ENCODE peak calls at places on chromosomes 13 and 19, in ten cellular contexts. One of them, this sample, is unnamed.

GRCh38 chr19:2700660-2701360 is 1.7 kb downstream of the GNG7 start:
- DNase-seq in transverse colon: no peak
- DNase-seq in stomach: no peak
- DNase-seq in SK-N-SH: no peak
- DNase-seq in tibial nerve: no peak
- DNase-seq in suprapubic skin: no peak
- DNase-seq in GM12878: no peak
- DNase-seq in esophagus muscularis mucosa: no peak
- DNase-seq in A549: no peak
- DNase-seq in sigmoid colon: no peak
- DNase-seq in this sample: no peak

GRCh38 chr13:111265006-111265700 is 55.3 kb upstream of the TEX29 start:
- DNase-seq in transverse colon: no peak
- DNase-seq in tibial nerve: no peak
- DNase-seq in SK-N-SH: no peak
- DNase-seq in GM12878: no peak
- DNase-seq in stomach: no peak
- DNase-seq in esophagus muscularis mucosa: peak; percentile 26
- DNase-seq in A549: no peak
- DNase-seq in suprapubic skin: no peak
- DNase-seq in sigmoid colon: no peak
- DNase-seq in this sample: no peak

GRCh38 chr19:53424968-53425597 is 6.7 kb upstream of the ZNF761 start:
- DNase-seq in A549: no peak
- DNase-seq in esophagus muscularis mucosa: peak; percentile 93
- DNase-seq in tibial nerve: peak; percentile 36
- DNase-seq in suprapubic skin: peak; percentile 86
- DNase-seq in sigmoid colon: peak; percentile 91
- DNase-seq in stomach: peak; percentile 80
- DNase-seq in transverse colon: peak; percentile 71
- DNase-seq in SK-N-SH: peak; percentile 76
- DNase-seq in GM12878: peak; percentile 15
- DNase-seq in this sample: peak; percentile 86

GRCh38 chr13:23699271-23699670 is 129.1 kb downstream of the TNFRSF19 start:
- DNase-seq in transverse colon: no peak
- DNase-seq in SK-N-SH: no peak
- DNase-seq in esophagus muscularis mucosa: no peak
- DNase-seq in suprapubic skin: no peak
- DNase-seq in sigmoid colon: no peak
- DNase-seq in GM12878: no peak
- DNase-seq in A549: no peak
- DNase-seq in stomach: no peak
- DNase-seq in tibial nerve: no peak
- DNase-seq in this sample: no peak

GRCh38 chr13:76667551-76667950 is 218.7 kb downstream of the KCTD12 start:
- DNase-seq in sigmoid colon: no peak
- DNase-seq in A549: no peak
- DNase-seq in SK-N-SH: peak; percentile 4
- DNase-seq in esophagus muscularis mucosa: no peak
- DNase-seq in suprapubic skin: no peak
- DNase-seq in GM12878: no peak
- DNase-seq in tibial nerve: no peak
- DNase-seq in stomach: no peak
- DNase-seq in transverse colon: no peak
- DNase-seq in this sample: no peak

GRCh38 chr19:12284226-12284625 is 10.5 kb downstream of the ZNF44 start:
- DNase-seq in esophagus muscularis mucosa: no peak
- DNase-seq in A549: no peak
- DNase-seq in suprapubic skin: no peak
- DNase-seq in SK-N-SH: no peak
- DNase-seq in GM12878: no peak
- DNase-seq in tibial nerve: no peak
- DNase-seq in stomach: no peak
- DNase-seq in transverse colon: no peak
- DNase-seq in sigmoid colon: no peak
- DNase-seq in this sample: no peak

GRCh38 chr19:15860522-15860921 is 37.4 kb downstream of the CYP4F2 start:
- DNase-seq in GM12878: no peak
- DNase-seq in stomach: no peak
- DNase-seq in A549: no peak
- DNase-seq in transverse colon: no peak
- DNase-seq in sigmoid colon: no peak
- DNase-seq in esophagus muscularis mucosa: no peak
- DNase-seq in SK-N-SH: no peak
- DNase-seq in tibial nerve: no peak
- DNase-seq in suprapubic skin: no peak
- DNase-seq in this sample: no peak

GRCh38 chr19:46472592-46472991 is 1.2 kb upstream of the PNMA8A start:
- DNase-seq in esophagus muscularis mucosa: no peak
- DNase-seq in transverse colon: no peak
- DNase-seq in A549: no peak
- DNase-seq in tibial nerve: no peak
- DNase-seq in stomach: no peak
- DNase-seq in suprapubic skin: no peak
- DNase-seq in GM12878: no peak
- DNase-seq in SK-N-SH: no peak
- DNase-seq in sigmoid colon: no peak
- DNase-seq in this sample: no peak

GRCh38 chr19:49097453-49098288 is 12.4 kb downstream of the SNRNP70 start:
- DNase-seq in stomach: peak; percentile 82
- DNase-seq in tibial nerve: peak; percentile 33
- DNase-seq in A549: peak; percentile 89
- DNase-seq in esophagus muscularis mucosa: no peak
- DNase-seq in sigmoid colon: peak; percentile 79
- DNase-seq in SK-N-SH: peak; percentile 87
- DNase-seq in suprapubic skin: no peak
- DNase-seq in transverse colon: peak; percentile 77
- DNase-seq in GM12878: no peak
- DNase-seq in this sample: peak; percentile 64

GRCh38 chr19:46907880-46908279 is 47.1 kb downstream of the ARHGAP35 start:
- DNase-seq in suprapubic skin: no peak
- DNase-seq in stomach: no peak
- DNase-seq in esophagus muscularis mucosa: no peak
- DNase-seq in SK-N-SH: no peak
- DNase-seq in sigmoid colon: peak; percentile 80
- DNase-seq in GM12878: no peak
- DNase-seq in tibial nerve: no peak
- DNase-seq in transverse colon: no peak
- DNase-seq in A549: no peak
- DNase-seq in this sample: peak; percentile 32

GRCh38 chr19:4197625-4198466 is 15.4 kb downstream of the ANKRD24 start:
- DNase-seq in A549: peak; percentile 39
- DNase-seq in tibial nerve: no peak
- DNase-seq in transverse colon: no peak
- DNase-seq in GM12878: no peak
- DNase-seq in suprapubic skin: no peak
- DNase-seq in stomach: no peak
- DNase-seq in esophagus muscularis mucosa: no peak
- DNase-seq in SK-N-SH: peak; percentile 81
- DNase-seq in sigmoid colon: no peak
- DNase-seq in this sample: no peak

GRCh38 chr13:77740931-77741586 is 43.6 kb downstream of the SLAIN1 start:
- DNase-seq in stomach: no peak
- DNase-seq in suprapubic skin: no peak
- DNase-seq in tibial nerve: no peak
- DNase-seq in sigmoid colon: no peak
- DNase-seq in esophagus muscularis mucosa: no peak
- DNase-seq in SK-N-SH: no peak
- DNase-seq in GM12878: no peak
- DNase-seq in transverse colon: no peak
- DNase-seq in A549: no peak
- DNase-seq in this sample: no peak

GRCh38 chr19:8126511-8126910 is 22.9 kb downstream of the FBN3 start:
- DNase-seq in tibial nerve: no peak
- DNase-seq in suprapubic skin: no peak
- DNase-seq in GM12878: no peak
- DNase-seq in esophagus muscularis mucosa: no peak
- DNase-seq in transverse colon: no peak
- DNase-seq in sigmoid colon: no peak
- DNase-seq in A549: no peak
- DNase-seq in SK-N-SH: no peak
- DNase-seq in stomach: no peak
- DNase-seq in this sample: no peak

GRCh38 chr19:43444531-43445340 is 20.7 kb downstream of the LYPD3 start:
- DNase-seq in SK-N-SH: no peak
- DNase-seq in esophagus muscularis mucosa: no peak
- DNase-seq in sigmoid colon: no peak
- DNase-seq in A549: no peak
- DNase-seq in suprapubic skin: no peak
- DNase-seq in tibial nerve: no peak
- DNase-seq in GM12878: no peak
- DNase-seq in transverse colon: no peak
- DNase-seq in stomach: no peak
- DNase-seq in this sample: no peak

GRCh38 chr13:39803156-39803555 is 147.7 kb downstream of the COG6 start:
- DNase-seq in sigmoid colon: no peak
- DNase-seq in esophagus muscularis mucosa: no peak
- DNase-seq in A549: no peak
- DNase-seq in stomach: no peak
- DNase-seq in GM12878: no peak
- DNase-seq in transverse colon: no peak
- DNase-seq in SK-N-SH: no peak
- DNase-seq in suprapubic skin: no peak
- DNase-seq in tibial nerve: no peak
- DNase-seq in this sample: no peak

GRCh38 chr19:46823049-46823448 is 27.6 kb downstream of the AP2S1 start:
- DNase-seq in GM12878: no peak
- DNase-seq in suprapubic skin: no peak
- DNase-seq in sigmoid colon: no peak
- DNase-seq in esophagus muscularis mucosa: no peak
- DNase-seq in transverse colon: no peak
- DNase-seq in A549: no peak
- DNase-seq in tibial nerve: no peak
- DNase-seq in SK-N-SH: no peak
- DNase-seq in stomach: no peak
- DNase-seq in this sample: no peak

GRCh38 chr13:112756967-112757758 is 67.3 kb downstream of the ATP11A start:
- DNase-seq in tibial nerve: no peak
- DNase-seq in transverse colon: no peak
- DNase-seq in A549: no peak
- DNase-seq in stomach: no peak
- DNase-seq in sigmoid colon: no peak
- DNase-seq in esophagus muscularis mucosa: no peak
- DNase-seq in suprapubic skin: no peak
- DNase-seq in GM12878: no peak
- DNase-seq in SK-N-SH: no peak
- DNase-seq in this sample: no peak

GRCh38 chr19:46731584-46731983 is 14.3 kb upstream of the FKRP start:
- DNase-seq in suprapubic skin: no peak
- DNase-seq in GM12878: no peak
- DNase-seq in esophagus muscularis mucosa: no peak
- DNase-seq in A549: no peak
- DNase-seq in tibial nerve: no peak
- DNase-seq in transverse colon: no peak
- DNase-seq in stomach: no peak
- DNase-seq in SK-N-SH: no peak
- DNase-seq in sigmoid colon: no peak
- DNase-seq in this sample: no peak

GRCh38 chr19:41225238-41226052 is 6.4 kb downstream of the AXL start:
- DNase-seq in esophagus muscularis mucosa: peak; percentile 95
- DNase-seq in sigmoid colon: peak; percentile 89
- DNase-seq in stomach: peak; percentile 35
- DNase-seq in GM12878: no peak
- DNase-seq in transverse colon: peak; percentile 48
- DNase-seq in tibial nerve: peak; percentile 48
- DNase-seq in SK-N-SH: peak; percentile 55
- DNase-seq in suprapubic skin: no peak
- DNase-seq in A549: peak; percentile 100
- DNase-seq in this sample: peak; percentile 87
- TF ChIP-seq EP300 in esophagus muscularis mucosa: no peak
- TF ChIP-seq EP300 in sigmoid colon: peak; percentile 8
- TF ChIP-seq EP300 in stomach: no peak
- TF ChIP-seq EP300 in GM12878: no peak
- TF ChIP-seq EP300 in transverse colon: no peak
- TF ChIP-seq EP300 in tibial nerve: no peak
- TF ChIP-seq EP300 in SK-N-SH: no peak
- TF ChIP-seq EP300 in suprapubic skin: no peak
- TF ChIP-seq EP300 in A549: peak; percentile 64
- TF ChIP-seq EP300 in this sample: peak; percentile 21

DNA sequence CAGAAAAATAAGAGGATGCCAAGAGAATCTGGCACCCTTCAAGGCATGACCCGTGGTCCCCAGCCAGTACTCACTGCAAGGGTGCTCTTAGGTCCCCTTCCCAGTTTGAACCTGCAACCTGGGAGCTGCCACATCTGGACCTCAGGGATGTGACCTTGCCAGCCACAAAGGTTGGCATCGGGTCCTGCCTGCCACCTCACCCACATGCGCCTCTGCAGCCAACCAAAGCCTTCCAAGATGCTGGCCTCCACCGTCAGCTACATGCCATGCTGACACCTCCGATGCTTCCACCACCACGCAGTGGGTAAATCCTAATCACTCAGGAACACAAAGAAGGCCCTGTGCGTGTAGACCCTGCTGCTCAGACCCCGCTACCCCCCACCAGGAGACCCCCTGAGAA is 35.1 kb downstream of the ELL start:
- DNase-seq in suprapubic skin: no peak
- DNase-seq in GM12878: no peak
- DNase-seq in tibial nerve: no peak
- DNase-seq in A549: no peak
- DNase-seq in transverse colon: no peak
- DNase-seq in sigmoid colon: no peak
- DNase-seq in esophagus muscularis mucosa: no peak
- DNase-seq in stomach: no peak
- DNase-seq in SK-N-SH: no peak
- DNase-seq in this sample: no peak
- H3K4me1 ChIP-seq in suprapubic skin: peaks cover 58% of the 10 kb centered on the region
- H3K4me1 ChIP-seq in GM12878: no peaks in the 10 kb centered on the region
- H3K4me1 ChIP-seq in tibial nerve: peaks cover 52% of the 10 kb centered on the region
- H3K4me1 ChIP-seq in A549: peaks cover 35% of the 10 kb centered on the region
- H3K4me1 ChIP-seq in transverse colon: peaks cover 57% of the 10 kb centered on the region
- H3K4me1 ChIP-seq in sigmoid colon: no peaks in the 10 kb centered on the region
- H3K4me1 ChIP-seq in esophagus muscularis mucosa: peaks cover 61% of the 10 kb centered on the region
- H3K4me1 ChIP-seq in stomach: peaks cover 40% of the 10 kb centered on the region
- H3K4me1 ChIP-seq in SK-N-SH: peaks cover 14% of the 10 kb centered on the region
- H3K4me1 ChIP-seq in this sample: peaks cover 11% of the 10 kb centered on the region

GRCh38 chr13:37173214-37173613 is 67.8 kb upstream of the CSNK1A1L start:
- DNase-seq in SK-N-SH: no peak
- DNase-seq in esophagus muscularis mucosa: no peak
- DNase-seq in GM12878: no peak
- DNase-seq in A549: no peak
- DNase-seq in stomach: no peak
- DNase-seq in transverse colon: no peak
- DNase-seq in tibial nerve: no peak
- DNase-seq in suprapubic skin: no peak
- DNase-seq in sigmoid colon: no peak
- DNase-seq in this sample: no peak
- H3K27ac ChIP-seq in SK-N-SH: peak overlapping the region; percentile 88
- H3K27ac ChIP-seq in esophagus muscularis mucosa: no peak overlapping the region
- H3K27ac ChIP-seq in GM12878: no peak overlapping the region
- H3K27ac ChIP-seq in A549: no peak overlapping the region
- H3K27ac ChIP-seq in stomach: no peak overlapping the region
- H3K27ac ChIP-seq in transverse colon: no peak overlapping the region
- H3K27ac ChIP-seq in tibial nerve: no peak overlapping the region
- H3K27ac ChIP-seq in suprapubic skin: no peak overlapping the region
- H3K27ac ChIP-seq in sigmoid colon: no peak overlapping the region
- H3K27ac ChIP-seq in this sample: no peak overlapping the region

GRCh38 chr19:39377373-39378362 is 13.2 kb downstream of the PAF1 start:
- DNase-seq in suprapubic skin: no peak
- DNase-seq in GM12878: no peak
- DNase-seq in transverse colon: no peak
- DNase-seq in esophagus muscularis mucosa: no peak
- DNase-seq in tibial nerve: no peak
- DNase-seq in sigmoid colon: no peak
- DNase-seq in SK-N-SH: no peak
- DNase-seq in A549: no peak
- DNase-seq in stomach: no peak
- DNase-seq in this sample: no peak
- TF ChIP-seq EP300 in suprapubic skin: no peak
- TF ChIP-seq EP300 in GM12878: no peak
- TF ChIP-seq EP300 in transverse colon: no peak
- TF ChIP-seq EP300 in esophagus muscularis mucosa: no peak
- TF ChIP-seq EP300 in tibial nerve: no peak
- TF ChIP-seq EP300 in sigmoid colon: no peak
- TF ChIP-seq EP300 in SK-N-SH: no peak
- TF ChIP-seq EP300 in A549: no peak
- TF ChIP-seq EP300 in stomach: no peak
- TF ChIP-seq EP300 in this sample: no peak

This sample was measured in ovary.